ENCODE peak calls at places on chromosome 9, in nine cellular contexts. O, U, W, H, K, X, Z, Y and F are unnamed samples.

GRCh38 chr9:92385474-92385873 is 18.9 kb downstream of the OGN start:
- DNase-seq in O (no peak), U (no peak), W (no peak), H (no peak), K (no peak), X (no peak), Z (no peak), Y (no peak), F (no peak)

GRCh38 chr9:128870128-128870940 is 11.4 kb downstream of the KYAT1 start:
- DNase-seq in O (no peak), U (no peak), W (no peak), H (no peak), K (no peak), X (no peak), Z (no peak), Y (no peak), F (no peak)

GRCh38 chr9:127971357-127972315 is 9.2 kb downstream of the EEIG1 start:
- DNase-seq in O (no peak), U (no peak), W (peak; percentile 42), H (no peak), K (no peak), X (no peak), Z (no peak), Y (peak; percentile 81), F (no peak)

GRCh38 chr9:77486968-77487367 is 161.2 kb downstream of the GNA14 start:
- DNase-seq in O (no peak), U (no peak), W (no peak), H (no peak), K (no peak), X (no peak), Z (no peak), Y (no peak), F (no peak)

GRCh38 chr9:120177121-120177520 is 402.8 kb downstream of the CDK5RAP2 start:
- DNase-seq in O (no peak), U (no peak), W (no peak), H (no peak), K (no peak), X (no peak), Z (no peak), Y (no peak), F (no peak)

GRCh38 chr9:129949821-129950220 is 93.2 kb downstream of the FNBP1 start:
- DNase-seq in O (no peak), U (no peak), W (no peak), H (no peak), K (no peak), X (no peak), Z (no peak), Y (no peak), F (no peak)

GRCh38 chr9:127568971-127569818 is 42.9 kb upstream of the STXBP1 start:
- DNase-seq in O (peak; percentile 73), U (peak; percentile 49), W (peak; percentile 70), H (peak; percentile 89), K (peak; percentile 81), X (peak; percentile 64), Z (no peak), Y (peak; percentile 72), F (peak; percentile 68)

GRCh38 chr9:92558612-92559374 is 23.0 kb upstream of the ECM2 start:
- DNase-seq in O (no peak), U (no peak), W (no peak), H (no peak), K (no peak), X (no peak), Z (no peak), Y (no peak), F (no peak)

GRCh38 chr9:128621730-128622455 is 34.8 kb downstream of the DYNC2I2 start:
- DNase-seq in O (no peak), U (no peak), W (no peak), H (no peak), K (no peak), X (no peak), Z (no peak), Y (no peak), F (no peak)

DNA sequence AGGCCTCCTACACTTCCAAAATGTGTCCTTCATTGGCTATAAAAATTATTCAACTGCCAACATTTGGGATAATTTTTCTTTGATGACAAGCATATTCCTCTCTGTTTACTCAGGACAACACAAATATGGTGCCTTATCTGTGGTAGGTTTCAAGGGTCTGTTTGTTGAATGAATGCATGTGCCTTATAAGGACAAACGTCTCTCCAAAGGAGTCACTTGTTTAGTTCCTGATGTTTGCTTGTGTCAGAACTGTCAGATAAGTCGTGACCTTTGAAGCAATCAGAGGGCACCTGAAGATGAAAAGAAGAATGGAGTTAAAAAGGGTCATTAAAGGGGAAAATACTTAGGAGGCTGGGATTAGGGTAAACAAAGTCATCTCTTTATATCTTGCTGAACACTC is 3.6 kb upstream of the OR1J2 start:
- DNase-seq in O (no peak), U (no peak), W (no peak), H (no peak), K (no peak), X (no peak), Z (no peak), Y (no peak), F (no peak)
- H3K9me3 ChIP-seq in O (no peaks in the 10 kb centered on the region), U (no peaks in the 10 kb centered on the region), W (no peaks in the 10 kb centered on the region), H (no peaks in the 10 kb centered on the region), K (no peaks in the 10 kb centered on the region), X (no peaks in the 10 kb centered on the region), Z (no peaks in the 10 kb centered on the region), Y (no peaks in the 10 kb centered on the region), F (no peaks in the 10 kb centered on the region)

DNA sequence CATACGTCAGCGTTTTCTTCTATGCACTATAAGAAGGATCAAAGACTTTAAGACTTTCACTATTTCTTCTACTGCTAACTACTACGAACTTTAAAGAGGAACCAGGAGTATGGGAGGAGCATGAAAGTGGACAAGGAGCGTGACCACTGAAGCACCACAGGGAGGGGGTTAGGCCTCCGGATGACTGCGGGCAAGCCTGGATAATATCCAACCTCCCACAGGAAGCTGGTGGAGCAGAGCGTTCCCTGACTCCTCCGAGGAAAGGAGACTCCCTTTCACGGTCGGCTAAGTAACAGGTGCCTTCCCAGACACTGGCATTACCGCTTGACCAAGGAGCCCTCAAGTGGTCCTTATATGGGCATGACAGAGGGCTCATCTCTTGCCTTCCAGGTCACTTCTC is 62.4 kb downstream of the OLFM1 start:
- DNase-seq in O (no peak), U (no peak), W (no peak), H (no peak), K (no peak), X (no peak), Z (no peak), Y (no peak), F (no peak)
- H3K9me3 ChIP-seq in O (no peaks in the 10 kb centered on the region), U (peaks cover 84% of the 10 kb centered on the region), W (no peaks in the 10 kb centered on the region), H (no peaks in the 10 kb centered on the region), K (no peaks in the 10 kb centered on the region), X (no peaks in the 10 kb centered on the region), Z (no peaks in the 10 kb centered on the region), Y (no peaks in the 10 kb centered on the region), F (no peaks in the 10 kb centered on the region)

DNA sequence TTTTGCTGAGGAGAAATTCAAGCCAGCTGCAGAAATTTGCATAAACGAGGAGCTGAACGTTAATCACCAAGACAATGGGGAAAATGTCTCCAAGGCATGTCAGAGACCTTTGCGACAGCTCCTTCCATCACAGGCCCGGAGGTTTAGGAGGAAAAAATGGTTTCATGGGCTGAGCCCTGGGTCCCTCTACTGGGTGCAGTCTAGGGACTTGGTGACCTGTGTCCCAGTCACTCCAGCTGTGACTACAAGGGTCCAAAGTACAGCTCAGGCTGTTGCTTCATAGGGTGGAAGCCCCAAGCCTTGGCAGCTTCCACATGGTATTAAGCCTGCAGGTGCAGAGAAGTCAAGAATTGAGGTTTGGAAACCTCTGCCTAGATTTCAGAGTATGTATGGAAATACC is 207.5 kb downstream of the DENND1A start:
- DNase-seq in O (no peak), U (no peak), W (no peak), H (no peak), K (no peak), X (no peak), Z (no peak), Y (no peak), F (no peak)
- H3K9me3 ChIP-seq in O (peaks cover 20% of the 10 kb centered on the region), U (peaks cover 3% of the 10 kb centered on the region), W (no peaks in the 10 kb centered on the region), H (no peaks in the 10 kb centered on the region), K (no peaks in the 10 kb centered on the region), X (no peaks in the 10 kb centered on the region), Z (no peaks in the 10 kb centered on the region), Y (no peaks in the 10 kb centered on the region), F (no peaks in the 10 kb centered on the region)

DNA sequence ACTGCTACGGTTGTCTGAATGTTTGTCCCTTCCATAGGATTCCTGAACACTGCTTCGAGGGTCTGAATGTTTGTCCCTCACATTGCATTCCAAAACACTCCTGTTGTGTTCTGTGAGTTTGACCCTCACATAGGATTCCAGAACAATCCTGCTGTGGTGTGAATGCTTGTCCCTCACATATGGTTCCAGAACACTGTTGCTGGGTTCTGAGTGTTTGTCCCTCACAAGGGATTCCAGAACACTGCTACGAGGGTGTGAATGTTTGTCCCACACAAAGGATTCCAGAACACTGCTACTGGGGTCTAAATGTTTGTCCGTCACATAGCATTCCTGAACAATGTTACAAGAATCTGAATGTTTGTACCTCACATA is 201.2 kb downstream of the FOXD4L6 start:
- DNase-seq in O (no peak), U (no peak), W (no peak), H (no peak), K (no peak), X (no peak), Z (no peak), Y (no peak), F (no peak)
- H3K9me3 ChIP-seq in O (peaks cover 83% of the 10 kb centered on the region), U (peaks cover 36% of the 10 kb centered on the region), W (peaks cover 44% of the 10 kb centered on the region), H (peaks cover 48% of the 10 kb centered on the region), K (no peaks in the 10 kb centered on the region), X (peaks cover 7% of the 10 kb centered on the region), Z (no peaks in the 10 kb centered on the region), Y (peaks cover 7% of the 10 kb centered on the region), F (peaks cover 56% of the 10 kb centered on the region)

GRCh38 chr9:122090287-122090883 is 2.7 kb downstream of the TTLL11 start:
- DNase-seq in O (no peak), U (no peak), W (no peak), H (no peak), K (no peak), X (no peak), Z (no peak), Y (no peak), F (no peak)
- H3K9me3 ChIP-seq in O (no peaks in the 10 kb centered on the region), U (no peaks in the 10 kb centered on the region), W (no peaks in the 10 kb centered on the region), H (no peaks in the 10 kb centered on the region), K (no peaks in the 10 kb centered on the region), X (no peaks in the 10 kb centered on the region), Z (no peaks in the 10 kb centered on the region), Y (no peaks in the 10 kb centered on the region), F (no peaks in the 10 kb centered on the region)